ENCODE peak calls at places on chromosomes 3 and 15, in seven cellular contexts. One of them, this sample, is unnamed.
A peak's percentile ranks its signal among the peaks of the same experiment; 100 is the strongest.

GRCh38 chr15:73928241-73928579 is 1.9 kb downstream of the LOXL1 start:
- DNase-seq in GM04503: no peak
- DNase-seq in left cardiac atrium: no peak
- DNase-seq in AG09319: no peak
- DNase-seq in NCI-H748 treated with DMSO at 0.1 percent for 48 hours: no peak
- DNase-seq in T-helper 1 cell: no peak
- DNase-seq in nephron progenitor cell: no peak
- DNase-seq in this sample: no peak

GRCh38 chr15:93289951-93290350 is 200.9 kb upstream of the RGMA start:
- DNase-seq in NCI-H748 treated with DMSO at 0.1 percent for 48 hours: no peak
- DNase-seq in left cardiac atrium: no peak
- DNase-seq in T-helper 1 cell: no peak
- DNase-seq in nephron progenitor cell: no peak
- DNase-seq in AG09319: no peak
- DNase-seq in GM04503: no peak
- DNase-seq in this sample: no peak

GRCh38 chr3:49602877-49603411 is 48.7 kb downstream of the BSN start:
- DNase-seq in AG09319: no peak
- DNase-seq in left cardiac atrium: no peak
- DNase-seq in T-helper 1 cell: peak; percentile 40
- DNase-seq in nephron progenitor cell: no peak
- DNase-seq in GM04503: no peak
- DNase-seq in NCI-H748 treated with DMSO at 0.1 percent for 48 hours: no peak
- DNase-seq in this sample: peak; percentile 5

GRCh38 chr15:52337198-52337853 is 41.7 kb upstream of the MYO5C start:
- DNase-seq in NCI-H748 treated with DMSO at 0.1 percent for 48 hours: no peak
- DNase-seq in T-helper 1 cell: no peak
- DNase-seq in GM04503: peak; percentile 25
- DNase-seq in AG09319: no peak
- DNase-seq in nephron progenitor cell: no peak
- DNase-seq in left cardiac atrium: no peak
- DNase-seq in this sample: no peak

GRCh38 chr15:34849364-34849959 is 54.1 kb upstream of the ACTC1 start:
- DNase-seq in left cardiac atrium: no peak
- DNase-seq in NCI-H748 treated with DMSO at 0.1 percent for 48 hours: no peak
- DNase-seq in GM04503: no peak
- DNase-seq in AG09319: no peak
- DNase-seq in nephron progenitor cell: no peak
- DNase-seq in T-helper 1 cell: no peak
- DNase-seq in this sample: no peak

GRCh38 chr3:23046536-23046935 is 156.6 kb upstream of the UBE2E2 start:
- DNase-seq in nephron progenitor cell: no peak
- DNase-seq in T-helper 1 cell: no peak
- DNase-seq in left cardiac atrium: no peak
- DNase-seq in AG09319: no peak
- DNase-seq in NCI-H748 treated with DMSO at 0.1 percent for 48 hours: no peak
- DNase-seq in GM04503: no peak
- DNase-seq in this sample: no peak

GRCh38 chr3:184523825-184524615 is 37.6 kb upstream of the EPHB3 start:
- DNase-seq in nephron progenitor cell: no peak
- DNase-seq in T-helper 1 cell: no peak
- DNase-seq in NCI-H748 treated with DMSO at 0.1 percent for 48 hours: peak; percentile 8
- DNase-seq in GM04503: no peak
- DNase-seq in left cardiac atrium: no peak
- DNase-seq in AG09319: no peak
- DNase-seq in this sample: peak; percentile 30

GRCh38 chr3:150286390-150287147 is 121.5 kb upstream of the TSC22D2 start:
- DNase-seq in nephron progenitor cell: no peak
- DNase-seq in AG09319: no peak
- DNase-seq in NCI-H748 treated with DMSO at 0.1 percent for 48 hours: peak; percentile 15
- DNase-seq in T-helper 1 cell: no peak
- DNase-seq in GM04503: no peak
- DNase-seq in left cardiac atrium: no peak
- DNase-seq in this sample: peak; percentile 58

GRCh38 chr15:87357608-87358007 is 898.9 kb downstream of the NTRK3 start:
- DNase-seq in T-helper 1 cell: no peak
- DNase-seq in GM04503: no peak
- DNase-seq in nephron progenitor cell: no peak
- DNase-seq in NCI-H748 treated with DMSO at 0.1 percent for 48 hours: no peak
- DNase-seq in AG09319: no peak
- DNase-seq in left cardiac atrium: no peak
- DNase-seq in this sample: no peak

This sample was measured in HEK293T.